ENCODE peak calls at places on chromosome 18, in ten cellular contexts. One of them, this sample, is unnamed.

GRCh38 chr18:79489048-79489899 is 93.5 kb downstream of the NFATC1 start:
- DNase-seq in astrocyte of the spinal cord: no peak
- DNase-seq in dorsolateral prefrontal cortex: peak
- DNase-seq in KBM-7: no peak
- DNase-seq in cardiac fibroblast: no peak
- DNase-seq in GM12892: no peak
- DNase-seq in GM19239: no peak
- DNase-seq in fibroblast of mammary gland: no peak
- DNase-seq in astrocyte of the cerebellum: no peak
- DNase-seq in amniotic stem cell: no peak
- DNase-seq in this sample: no peak

GRCh38 chr18:26556573-26556972 is 8.2 kb upstream of the KCTD1 start:
- DNase-seq in astrocyte of the cerebellum: no peak
- DNase-seq in cardiac fibroblast: peak
- DNase-seq in astrocyte of the spinal cord: no peak
- DNase-seq in GM19239: no peak
- DNase-seq in KBM-7: no peak
- DNase-seq in fibroblast of mammary gland: peak
- DNase-seq in dorsolateral prefrontal cortex: no peak
- DNase-seq in GM12892: no peak
- DNase-seq in amniotic stem cell: no peak
- DNase-seq in this sample: no peak

GRCh38 chr18:58800582-58800981 is 64.1 kb upstream of the ZNF532 start:
- DNase-seq in KBM-7: no peak
- DNase-seq in astrocyte of the cerebellum: no peak
- DNase-seq in GM19239: peak
- DNase-seq in fibroblast of mammary gland: no peak
- DNase-seq in amniotic stem cell: no peak
- DNase-seq in cardiac fibroblast: no peak
- DNase-seq in astrocyte of the spinal cord: no peak
- DNase-seq in dorsolateral prefrontal cortex: no peak
- DNase-seq in GM12892: no peak
- DNase-seq in this sample: no peak

GRCh38 chr18:27922780-27923179 is 254.2 kb downstream of the CDH2 start:
- DNase-seq in dorsolateral prefrontal cortex: no peak
- DNase-seq in astrocyte of the spinal cord: no peak
- DNase-seq in KBM-7: no peak
- DNase-seq in GM19239: no peak
- DNase-seq in amniotic stem cell: no peak
- DNase-seq in cardiac fibroblast: no peak
- DNase-seq in fibroblast of mammary gland: no peak
- DNase-seq in GM12892: no peak
- DNase-seq in astrocyte of the cerebellum: no peak
- DNase-seq in this sample: no peak

GRCh38 chr18:49100226-49100968 is 149.6 kb upstream of the SMAD7 start:
- DNase-seq in fibroblast of mammary gland: peak
- DNase-seq in KBM-7: no peak
- DNase-seq in amniotic stem cell: no peak
- DNase-seq in GM12892: no peak
- DNase-seq in astrocyte of the cerebellum: no peak
- DNase-seq in astrocyte of the spinal cord: peak
- DNase-seq in dorsolateral prefrontal cortex: no peak
- DNase-seq in GM19239: no peak
- DNase-seq in cardiac fibroblast: peak
- DNase-seq in this sample: no peak

GRCh38 chr18:76246579-76246978 is 248.5 kb downstream of the ZNF516 start:
- DNase-seq in dorsolateral prefrontal cortex: no peak
- DNase-seq in astrocyte of the cerebellum: peak
- DNase-seq in fibroblast of mammary gland: no peak
- DNase-seq in amniotic stem cell: no peak
- DNase-seq in cardiac fibroblast: no peak
- DNase-seq in KBM-7: no peak
- DNase-seq in GM12892: no peak
- DNase-seq in GM19239: no peak
- DNase-seq in astrocyte of the spinal cord: peak
- DNase-seq in this sample: no peak

GRCh38 chr18:59208602-59209001 is 11.4 kb upstream of the GRP start:
- DNase-seq in GM12892: no peak
- DNase-seq in GM19239: no peak
- DNase-seq in cardiac fibroblast: no peak
- DNase-seq in fibroblast of mammary gland: peak
- DNase-seq in amniotic stem cell: no peak
- DNase-seq in KBM-7: no peak
- DNase-seq in astrocyte of the cerebellum: no peak
- DNase-seq in dorsolateral prefrontal cortex: no peak
- DNase-seq in astrocyte of the spinal cord: no peak
- DNase-seq in this sample: no peak

GRCh38 chr18:49006641-49007136 is 55.9 kb upstream of the SMAD7 start:
- DNase-seq in astrocyte of the spinal cord: peak
- DNase-seq in cardiac fibroblast: no peak
- DNase-seq in astrocyte of the cerebellum: no peak
- DNase-seq in amniotic stem cell: no peak
- DNase-seq in GM19239: no peak
- DNase-seq in dorsolateral prefrontal cortex: no peak
- DNase-seq in KBM-7: no peak
- DNase-seq in fibroblast of mammary gland: no peak
- DNase-seq in GM12892: no peak
- DNase-seq in this sample: no peak

GRCh38 chr18:58231930-58232329 is 187.9 kb downstream of the NEDD4L start:
- DNase-seq in astrocyte of the spinal cord: no peak
- DNase-seq in GM12892: no peak
- DNase-seq in cardiac fibroblast: peak
- DNase-seq in dorsolateral prefrontal cortex: no peak
- DNase-seq in KBM-7: peak
- DNase-seq in amniotic stem cell: no peak
- DNase-seq in astrocyte of the cerebellum: no peak
- DNase-seq in GM19239: no peak
- DNase-seq in fibroblast of mammary gland: peak
- DNase-seq in this sample: no peak

GRCh38 chr18:33440011-33440383 is 524 bp downstream of the CCDC178 start:
- DNase-seq in astrocyte of the spinal cord: peak
- DNase-seq in GM19239: no peak
- DNase-seq in cardiac fibroblast: peak
- DNase-seq in amniotic stem cell: peak
- DNase-seq in fibroblast of mammary gland: peak
- DNase-seq in dorsolateral prefrontal cortex: no peak
- DNase-seq in astrocyte of the cerebellum: peak
- DNase-seq in KBM-7: no peak
- DNase-seq in GM12892: no peak
- DNase-seq in this sample: no peak

GRCh38 chr18:63775166-63775730 is at the start of gene SERPINB7:
- DNase-seq in KBM-7: no peak
- DNase-seq in GM12892: no peak
- DNase-seq in cardiac fibroblast: peak
- DNase-seq in amniotic stem cell: peak
- DNase-seq in dorsolateral prefrontal cortex: no peak
- DNase-seq in astrocyte of the cerebellum: peak
- DNase-seq in fibroblast of mammary gland: peak
- DNase-seq in GM19239: no peak
- DNase-seq in astrocyte of the spinal cord: peak
- DNase-seq in this sample: peak

GRCh38 chr18:48197819-48198218 is 211.4 kb downstream of the ZBTB7C start:
- DNase-seq in fibroblast of mammary gland: peak
- DNase-seq in GM19239: no peak
- DNase-seq in dorsolateral prefrontal cortex: no peak
- DNase-seq in amniotic stem cell: no peak
- DNase-seq in astrocyte of the cerebellum: no peak
- DNase-seq in astrocyte of the spinal cord: no peak
- DNase-seq in GM12892: no peak
- DNase-seq in KBM-7: no peak
- DNase-seq in cardiac fibroblast: peak
- DNase-seq in this sample: no peak

GRCh38 chr18:12408247-12408869 is 629 bp downstream of the PRELID3A start:
- DNase-seq in GM12892: peak
- DNase-seq in fibroblast of mammary gland: peak
- DNase-seq in KBM-7: peak
- DNase-seq in astrocyte of the spinal cord: peak
- DNase-seq in astrocyte of the cerebellum: no peak
- DNase-seq in dorsolateral prefrontal cortex: no peak
- DNase-seq in GM19239: no peak
- DNase-seq in cardiac fibroblast: peak
- DNase-seq in amniotic stem cell: no peak
- DNase-seq in this sample: no peak

GRCh38 chr18:75314117-75314516 is 103.5 kb downstream of the TSHZ1 start:
- DNase-seq in cardiac fibroblast: no peak
- DNase-seq in fibroblast of mammary gland: no peak
- DNase-seq in amniotic stem cell: no peak
- DNase-seq in astrocyte of the spinal cord: no peak
- DNase-seq in astrocyte of the cerebellum: no peak
- DNase-seq in KBM-7: no peak
- DNase-seq in GM12892: no peak
- DNase-seq in GM19239: no peak
- DNase-seq in dorsolateral prefrontal cortex: no peak
- DNase-seq in this sample: no peak

GRCh38 chr18:68035709-68036522 is 519.4 kb upstream of the DSEL start:
- DNase-seq in fibroblast of mammary gland: peak
- DNase-seq in astrocyte of the cerebellum: no peak
- DNase-seq in dorsolateral prefrontal cortex: no peak
- DNase-seq in GM19239: no peak
- DNase-seq in amniotic stem cell: no peak
- DNase-seq in astrocyte of the spinal cord: peak
- DNase-seq in KBM-7: no peak
- DNase-seq in GM12892: no peak
- DNase-seq in cardiac fibroblast: no peak
- DNase-seq in this sample: no peak

GRCh38 chr18:33467531-33467930 is 27.0 kb upstream of the CCDC178 start:
- DNase-seq in amniotic stem cell: no peak
- DNase-seq in KBM-7: no peak
- DNase-seq in dorsolateral prefrontal cortex: no peak
- DNase-seq in GM12892: no peak
- DNase-seq in astrocyte of the cerebellum: no peak
- DNase-seq in fibroblast of mammary gland: peak
- DNase-seq in GM19239: no peak
- DNase-seq in astrocyte of the spinal cord: no peak
- DNase-seq in cardiac fibroblast: peak
- DNase-seq in this sample: no peak

GRCh38 chr18:10271481-10271880 is 183.0 kb upstream of the APCDD1 start:
- DNase-seq in amniotic stem cell: no peak
- DNase-seq in cardiac fibroblast: peak
- DNase-seq in astrocyte of the cerebellum: no peak
- DNase-seq in KBM-7: no peak
- DNase-seq in dorsolateral prefrontal cortex: no peak
- DNase-seq in GM19239: no peak
- DNase-seq in astrocyte of the spinal cord: no peak
- DNase-seq in GM12892: no peak
- DNase-seq in fibroblast of mammary gland: peak
- DNase-seq in this sample: no peak

GRCh38 chr18:54358495-54358793 is 738 bp downstream of the C18orf54 start:
- DNase-seq in astrocyte of the cerebellum: no peak
- DNase-seq in fibroblast of mammary gland: peak
- DNase-seq in amniotic stem cell: no peak
- DNase-seq in dorsolateral prefrontal cortex: no peak
- DNase-seq in cardiac fibroblast: peak
- DNase-seq in KBM-7: peak
- DNase-seq in GM19239: no peak
- DNase-seq in GM12892: peak
- DNase-seq in astrocyte of the spinal cord: peak
- DNase-seq in this sample: no peak

GRCh38 chr18:39772155-39772919 is 2182.7 kb upstream of the PIK3C3 start:
- DNase-seq in astrocyte of the cerebellum: no peak
- DNase-seq in cardiac fibroblast: peak
- DNase-seq in GM19239: no peak
- DNase-seq in GM12892: no peak
- DNase-seq in fibroblast of mammary gland: peak
- DNase-seq in dorsolateral prefrontal cortex: no peak
- DNase-seq in astrocyte of the spinal cord: peak
- DNase-seq in amniotic stem cell: no peak
- DNase-seq in KBM-7: no peak
- DNase-seq in this sample: no peak

GRCh38 chr18:34222025-34222395 is 2.7 kb downstream of the NOL4 start:
- DNase-seq in astrocyte of the spinal cord: peak
- DNase-seq in astrocyte of the cerebellum: no peak
- DNase-seq in cardiac fibroblast: no peak
- DNase-seq in amniotic stem cell: no peak
- DNase-seq in GM19239: no peak
- DNase-seq in GM12892: no peak
- DNase-seq in KBM-7: no peak
- DNase-seq in fibroblast of mammary gland: no peak
- DNase-seq in dorsolateral prefrontal cortex: peak
- DNase-seq in this sample: no peak

GRCh38 chr18:50372743-50373142 is 2.1 kb upstream of the SKA1 start:
- DNase-seq in amniotic stem cell: no peak
- DNase-seq in cardiac fibroblast: no peak
- DNase-seq in GM19239: no peak
- DNase-seq in astrocyte of the spinal cord: no peak
- DNase-seq in GM12892: no peak
- DNase-seq in dorsolateral prefrontal cortex: no peak
- DNase-seq in fibroblast of mammary gland: no peak
- DNase-seq in KBM-7: peak
- DNase-seq in astrocyte of the cerebellum: no peak
- DNase-seq in this sample: no peak

GRCh38 chr18:75269140-75269676 is 58.6 kb downstream of the TSHZ1 start:
- DNase-seq in dorsolateral prefrontal cortex: no peak
- DNase-seq in KBM-7: no peak
- DNase-seq in astrocyte of the spinal cord: no peak
- DNase-seq in fibroblast of mammary gland: no peak
- DNase-seq in amniotic stem cell: no peak
- DNase-seq in GM12892: no peak
- DNase-seq in cardiac fibroblast: no peak
- DNase-seq in GM19239: no peak
- DNase-seq in astrocyte of the cerebellum: no peak
- DNase-seq in this sample: no peak

GRCh38 chr18:53553030-53553429 is 671.4 kb downstream of the MBD2 start:
- DNase-seq in GM12892: no peak
- DNase-seq in GM19239: no peak
- DNase-seq in astrocyte of the spinal cord: no peak
- DNase-seq in dorsolateral prefrontal cortex: no peak
- DNase-seq in amniotic stem cell: no peak
- DNase-seq in cardiac fibroblast: no peak
- DNase-seq in astrocyte of the cerebellum: no peak
- DNase-seq in KBM-7: no peak
- DNase-seq in fibroblast of mammary gland: no peak
- DNase-seq in this sample: no peak

GRCh38 chr18:70671889-70672551 is 383.2 kb downstream of the SOCS6 start:
- DNase-seq in amniotic stem cell: no peak
- DNase-seq in astrocyte of the spinal cord: no peak
- DNase-seq in GM19239: no peak
- DNase-seq in fibroblast of mammary gland: no peak
- DNase-seq in GM12892: no peak
- DNase-seq in KBM-7: no peak
- DNase-seq in astrocyte of the cerebellum: no peak
- DNase-seq in dorsolateral prefrontal cortex: no peak
- DNase-seq in cardiac fibroblast: no peak
- DNase-seq in this sample: no peak